ENCODE peak calls at places on chromosomes 12 and 14, in five cellular contexts. V is activated CD4-positive, alpha-beta T cell treated with anti-CD3 and anti-CD28 coated beads for 48 hours; L is neural crest cell; O is esophagus squamous epithelium; H is NCI-H526. Z is an unnamed sample.

GRCh38 chr14:102323102-102323501 is 3.6 kb downstream of the ZNF839 start:
- DNase-seq in V (peak; percentile 39), L (no peak), O (no peak), H (peak; percentile 45), Z (peak; percentile 68)

GRCh38 chr12:117009759-117010158 is 89.5 kb downstream of the TESC start:
- DNase-seq in V (no peak), L (no peak), O (no peak), H (no peak), Z (no peak)

GRCh38 chr14:104938436-104938835 is 13.8 kb downstream of the PLD4 start:
- DNase-seq in V (no peak), L (no peak), O (no peak), H (no peak), Z (no peak)

GRCh38 chr12:20376984-20377383 is 8.6 kb downstream of the PDE3A start:
- DNase-seq in V (no peak), L (no peak), O (no peak), H (peak; percentile 19), Z (no peak)

GRCh38 chr14:50804181-50804721 is 26.7 kb downstream of the NIN start:
- DNase-seq in V (no peak), L (no peak), O (no peak), H (no peak), Z (no peak)

GRCh38 chr12:50984899-50985298 is 32.6 kb downstream of the HIGD1C start:
- DNase-seq in V (no peak), L (no peak), O (no peak), H (no peak), Z (no peak)

GRCh38 chr14:100168515-100168914 is 9.1 kb upstream of the DEGS2 start:
- DNase-seq in V (no peak), L (no peak), O (no peak), H (no peak), Z (no peak)

GRCh38 chr12:2750185-2750584 is 44.6 kb upstream of the FKBP4 start:
- DNase-seq in V (no peak), L (no peak), O (no peak), H (no peak), Z (no peak)

GRCh38 chr14:35766700-35767082 is 42.4 kb downstream of the RALGAPA1 start:
- DNase-seq in V (peak; percentile 13), L (no peak), O (no peak), H (no peak), Z (no peak)

GRCh38 chr12:50785406-50785805 is 21.5 kb downstream of the ATF1 start:
- DNase-seq in V (no peak), L (no peak), O (no peak), H (no peak), Z (no peak)

GRCh38 chr12:116735951-116736599 is 1.8 kb downstream of the SPRING1 start:
- DNase-seq in V (no peak), L (no peak), O (no peak), H (no peak), Z (no peak)

GRCh38 chr14:49879683-49880204 is 13.1 kb upstream of the ARF6 start:
- DNase-seq in V (peak; percentile 82), L (no peak), O (no peak), H (peak; percentile 57), Z (no peak)

GRCh38 chr14:96260341-96260821 is 4.4 kb downstream of the BDKRB1 start:
- DNase-seq in V (no peak), L (no peak), O (no peak), H (no peak), Z (no peak)

GRCh38 chr14:60639677-60640076 is 9.6 kb downstream of the SIX1 start:
- DNase-seq in V (no peak), L (no peak), O (no peak), H (no peak), Z (no peak)

GRCh38 chr12:77005699-77006098 is 59.7 kb downstream of the E2F7 start:
- DNase-seq in V (no peak), L (no peak), O (no peak), H (no peak), Z (no peak)

GRCh38 chr12:88810806-88811205 is 230.5 kb upstream of the KITLG start:
- DNase-seq in V (no peak), L (no peak), O (no peak), H (no peak), Z (no peak)

GRCh38 chr12:112153181-112153899 is 28.0 kb downstream of the TRAFD1 start:
- DNase-seq in V (no peak), L (no peak), O (no peak), H (no peak), Z (no peak)

GRCh38 chr12:32444895-32445294 is 45.5 kb downstream of the FGD4 start:
- DNase-seq in V (no peak), L (no peak), O (no peak), H (peak; percentile 16), Z (no peak)

GRCh38 chr14:99598774-99599173 is 5.2 kb downstream of the CCDC85C start:
- DNase-seq in V (no peak), L (no peak), O (no peak), H (peak; percentile 95), Z (no peak)

GRCh38 chr12:68479832-68480291 is 130.8 kb upstream of the RAP1B start:
- DNase-seq in V (no peak), L (no peak), O (no peak), H (no peak), Z (no peak)

GRCh38 chr14:99055816-99056215 is 216.2 kb downstream of the BCL11B start:
- DNase-seq in V (peak; percentile 16), L (no peak), O (no peak), H (no peak), Z (no peak)

GRCh38 chr14:104580961-104581360 is 1.4 kb downstream of the C14orf180 start:
- DNase-seq in V (no peak), L (no peak), O (no peak), H (no peak), Z (no peak)

GRCh38 chr12:49502590-49502989 is 36.2 kb upstream of the KCNH3 start:
- DNase-seq in V (no peak), L (no peak), O (no peak), H (no peak), Z (no peak)

GRCh38 chr14:23079716-23080115 is 15.2 kb downstream of the ACIN1 start:
- DNase-seq in V (no peak), L (no peak), O (no peak), H (no peak), Z (no peak)

GRCh38 chr12:121578230-121579189 is 2.3 kb downstream of the KDM2B start:
- DNase-seq in V (peak; percentile 15), L (peak; percentile 20), O (no peak), H (peak; percentile 40), Z (peak; percentile 87)

GRCh38 chr12:124316257-124316656 is 21.4 kb downstream of the RFLNA start:
- DNase-seq in V (no peak), L (no peak), O (no peak), H (no peak), Z (no peak)

GRCh38 chr12:115840159-115840558 is 437.3 kb downstream of the MED13L start:
- DNase-seq in V (no peak), L (no peak), O (no peak), H (no peak), Z (no peak)

GRCh38 chr14:104865069-104865630 is at the start of gene CEP170B:
- DNase-seq in V (peak; percentile 40), L (no peak), O (no peak), H (peak; percentile 80), Z (peak; percentile 74)

GRCh38 chr14:83798421-83798820 is 1731.5 kb upstream of the FLRT2 start:
- DNase-seq in V (no peak), L (no peak), O (no peak), H (no peak), Z (no peak)

GRCh38 chr14:32934891-32935633 is 3.6 kb upstream of the NPAS3 start:
- DNase-seq in V (no peak), L (peak; percentile 25), O (no peak), H (peak; percentile 45), Z (no peak)

GRCh38 chr12:45268672-45269406 is 52.9 kb downstream of the ANO6 start:
- DNase-seq in V (no peak), L (no peak), O (no peak), H (peak; percentile 48), Z (no peak)

GRCh38 chr12:62252576-62252975 is 7.6 kb upstream of the USP15 start:
- DNase-seq in V (no peak), L (no peak), O (no peak), H (no peak), Z (no peak)

GRCh38 chr12:20452496-20452895 is 84.2 kb downstream of the PDE3A start:
- DNase-seq in V (no peak), L (no peak), O (no peak), H (no peak), Z (no peak)

GRCh38 chr12:103840881-103841689 is at the start of gene NT5DC3:
- DNase-seq in V (peak; percentile 84), L (peak; percentile 78), O (peak; percentile 18), H (peak; percentile 90), Z (peak; percentile 97)

GRCh38 chr12:2640709-2641108 is 154.1 kb upstream of the FKBP4 start:
- DNase-seq in V (peak; percentile 55), L (no peak), O (no peak), H (no peak), Z (peak; percentile 59)

GRCh38 chr12:42807766-42808165 is 218.2 kb upstream of the PRICKLE1 start:
- DNase-seq in V (no peak), L (no peak), O (no peak), H (no peak), Z (no peak)

GRCh38 chr12:26493656-26494055 is 298.3 kb downstream of the SSPN start:
- DNase-seq in V (no peak), L (no peak), O (no peak), H (no peak), Z (no peak)

Z was measured in spleen.